ENCODE peak calls at places on chromosomes 3 and 15, in four cellular contexts. One of them, this sample, is unnamed.

GRCh38 chr15:60526127-60526616 is 47.2 kb upstream of the ICE2 start:
- DNase-seq in left ventricle myocardium inferior: no peak
- DNase-seq in upper lobe of left lung: no peak
- DNase-seq in cardiac muscle cell: no peak
- DNase-seq in this sample: no peak

GRCh38 chr3:60582285-60582684 is 669.0 kb downstream of the FHIT start:
- DNase-seq in upper lobe of left lung: no peak
- DNase-seq in cardiac muscle cell: peak; percentile 20
- DNase-seq in left ventricle myocardium inferior: no peak
- DNase-seq in this sample: no peak

GRCh38 chr3:183298708-183299153 is 45.7 kb downstream of the B3GNT5 start:
- DNase-seq in upper lobe of left lung: peak; percentile 85
- DNase-seq in left ventricle myocardium inferior: peak; percentile 60
- DNase-seq in cardiac muscle cell: no peak
- DNase-seq in this sample: no peak

GRCh38 chr3:13569201-13569600 is 20.3 kb downstream of the FBLN2 start:
- DNase-seq in upper lobe of left lung: no peak
- DNase-seq in left ventricle myocardium inferior: no peak
- DNase-seq in cardiac muscle cell: no peak
- DNase-seq in this sample: no peak

GRCh38 chr3:13605555-13605954 is 56.6 kb downstream of the FBLN2 start:
- DNase-seq in cardiac muscle cell: no peak
- DNase-seq in upper lobe of left lung: no peak
- DNase-seq in left ventricle myocardium inferior: no peak
- DNase-seq in this sample: no peak

GRCh38 chr3:57856675-57857074 is 100.6 kb downstream of the SLMAP start:
- DNase-seq in left ventricle myocardium inferior: no peak
- DNase-seq in cardiac muscle cell: no peak
- DNase-seq in upper lobe of left lung: no peak
- DNase-seq in this sample: no peak

GRCh38 chr3:123686254-123686653 is 101.4 kb upstream of the HACD2 start:
- DNase-seq in left ventricle myocardium inferior: no peak
- DNase-seq in upper lobe of left lung: no peak
- DNase-seq in cardiac muscle cell: no peak
- DNase-seq in this sample: no peak

GRCh38 chr3:11582123-11582968 is 61.4 kb downstream of the VGLL4 start:
- DNase-seq in upper lobe of left lung: peak; percentile 50
- DNase-seq in cardiac muscle cell: peak; percentile 65
- DNase-seq in left ventricle myocardium inferior: peak; percentile 67
- DNase-seq in this sample: no peak

GRCh38 chr3:194277547-194278091 is 73.5 kb downstream of the CPN2 start:
- DNase-seq in cardiac muscle cell: no peak
- DNase-seq in left ventricle myocardium inferior: peak; percentile 65
- DNase-seq in upper lobe of left lung: no peak
- DNase-seq in this sample: no peak

GRCh38 chr15:40323953-40324937 is 753 bp downstream of the INAFM2 start:
- DNase-seq in upper lobe of left lung: peak; percentile 48
- DNase-seq in left ventricle myocardium inferior: no peak
- DNase-seq in cardiac muscle cell: no peak
- DNase-seq in this sample: no peak

GRCh38 chr3:123090700-123091585 is 24.1 kb downstream of the PDIA5 start:
- DNase-seq in upper lobe of left lung: no peak
- DNase-seq in left ventricle myocardium inferior: no peak
- DNase-seq in cardiac muscle cell: no peak
- DNase-seq in this sample: no peak

GRCh38 chr3:10875914-10876313 is 59.9 kb downstream of the SLC6A11 start:
- DNase-seq in upper lobe of left lung: no peak
- DNase-seq in left ventricle myocardium inferior: no peak
- DNase-seq in cardiac muscle cell: no peak
- DNase-seq in this sample: no peak

GRCh38 chr3:107669669-107670068 is 146.9 kb downstream of the BBX start:
- DNase-seq in left ventricle myocardium inferior: no peak
- DNase-seq in upper lobe of left lung: no peak
- DNase-seq in cardiac muscle cell: no peak
- DNase-seq in this sample: no peak

GRCh38 chr3:141877911-141878310 is 1.5 kb downstream of the ATP1B3 start:
- DNase-seq in upper lobe of left lung: no peak
- DNase-seq in left ventricle myocardium inferior: no peak
- DNase-seq in cardiac muscle cell: no peak
- DNase-seq in this sample: no peak

GRCh38 chr3:159200176-159200575 is 398.3 kb downstream of the MFSD1 start:
- DNase-seq in upper lobe of left lung: no peak
- DNase-seq in left ventricle myocardium inferior: no peak
- DNase-seq in cardiac muscle cell: no peak
- DNase-seq in this sample: no peak

GRCh38 chr15:37877851-37878577 is 56.4 kb upstream of the TMCO5A start:
- DNase-seq in upper lobe of left lung: no peak
- DNase-seq in left ventricle myocardium inferior: no peak
- DNase-seq in cardiac muscle cell: no peak
- DNase-seq in this sample: no peak

GRCh38 chr3:181948286-181948685 is 236.6 kb downstream of the SOX2 start:
- DNase-seq in upper lobe of left lung: no peak
- DNase-seq in cardiac muscle cell: no peak
- DNase-seq in left ventricle myocardium inferior: no peak
- DNase-seq in this sample: no peak

GRCh38 chr3:39096775-39097174 is 10.7 kb downstream of the GORASP1 start:
- DNase-seq in cardiac muscle cell: no peak
- DNase-seq in upper lobe of left lung: no peak
- DNase-seq in left ventricle myocardium inferior: no peak
- DNase-seq in this sample: no peak

GRCh38 chr3:185649414-185649813 is 63.3 kb downstream of the SENP2 start:
- DNase-seq in left ventricle myocardium inferior: no peak
- DNase-seq in cardiac muscle cell: no peak
- DNase-seq in upper lobe of left lung: no peak
- DNase-seq in this sample: no peak

GRCh38 chr15:26472661-26473060 is 300.2 kb downstream of the GABRB3 start:
- DNase-seq in upper lobe of left lung: no peak
- DNase-seq in cardiac muscle cell: no peak
- DNase-seq in left ventricle myocardium inferior: no peak
- DNase-seq in this sample: no peak

GRCh38 chr3:53195602-53196574 is 34.9 kb downstream of the PRKCD start:
- DNase-seq in cardiac muscle cell: peak; percentile 74
- DNase-seq in left ventricle myocardium inferior: peak; percentile 41
- DNase-seq in upper lobe of left lung: peak; percentile 48
- DNase-seq in this sample: peak; percentile 75

GRCh38 chr3:43757613-43758012 is 66.9 kb downstream of the ABHD5 start:
- DNase-seq in cardiac muscle cell: no peak
- DNase-seq in upper lobe of left lung: no peak
- DNase-seq in left ventricle myocardium inferior: no peak
- DNase-seq in this sample: no peak

GRCh38 chr3:40186508-40186907 is 123.0 kb upstream of the EIF1B start:
- DNase-seq in left ventricle myocardium inferior: no peak
- DNase-seq in upper lobe of left lung: no peak
- DNase-seq in cardiac muscle cell: no peak
- DNase-seq in this sample: no peak

GRCh38 chr3:184582583-184582982 is 21.0 kb downstream of the EPHB3 start:
- DNase-seq in cardiac muscle cell: peak; percentile 78
- DNase-seq in left ventricle myocardium inferior: peak; percentile 57
- DNase-seq in upper lobe of left lung: no peak
- DNase-seq in this sample: no peak

GRCh38 chr15:91117375-91117774 is 17.3 kb downstream of the SV2B start:
- DNase-seq in left ventricle myocardium inferior: no peak
- DNase-seq in upper lobe of left lung: no peak
- DNase-seq in cardiac muscle cell: no peak
- DNase-seq in this sample: no peak

GRCh38 chr3:184562146-184562861 is 719 bp downstream of the EPHB3 start:
- DNase-seq in cardiac muscle cell: no peak
- DNase-seq in left ventricle myocardium inferior: no peak
- DNase-seq in upper lobe of left lung: no peak
- DNase-seq in this sample: no peak

GRCh38 chr3:177284383-177284881 is 87.2 kb upstream of the TBL1XR1 start:
- DNase-seq in upper lobe of left lung: peak; percentile 79
- DNase-seq in cardiac muscle cell: peak; percentile 80
- DNase-seq in left ventricle myocardium inferior: peak; percentile 31
- DNase-seq in this sample: peak; percentile 6

GRCh38 chr3:133676336-133677118 is 14.8 kb upstream of the TOPBP1 start:
- DNase-seq in cardiac muscle cell: no peak
- DNase-seq in upper lobe of left lung: no peak
- DNase-seq in left ventricle myocardium inferior: no peak
- DNase-seq in this sample: no peak

GRCh38 chr15:71940004-71940588 is 129.7 kb downstream of the NR2E3 start:
- DNase-seq in cardiac muscle cell: no peak
- DNase-seq in upper lobe of left lung: no peak
- DNase-seq in left ventricle myocardium inferior: no peak
- DNase-seq in this sample: no peak

GRCh38 chr3:142028174-142028833 is 121.0 kb downstream of the TFDP2 start:
- DNase-seq in left ventricle myocardium inferior: no peak
- DNase-seq in upper lobe of left lung: no peak
- DNase-seq in cardiac muscle cell: peak; percentile 84
- DNase-seq in this sample: peak; percentile 29

GRCh38 chr3:127158614-127159221 is 34.2 kb upstream of the PRR23E start:
- DNase-seq in cardiac muscle cell: peak; percentile 83
- DNase-seq in upper lobe of left lung: peak; percentile 19
- DNase-seq in left ventricle myocardium inferior: no peak
- DNase-seq in this sample: peak; percentile 61

GRCh38 chr3:16898595-16899395 is 14.0 kb downstream of the PLCL2 start:
- DNase-seq in upper lobe of left lung: no peak
- DNase-seq in cardiac muscle cell: no peak
- DNase-seq in left ventricle myocardium inferior: peak; percentile 74
- DNase-seq in this sample: no peak

GRCh38 chr3:190697901-190698300 is 164.6 kb downstream of the GMNC start:
- DNase-seq in upper lobe of left lung: no peak
- DNase-seq in left ventricle myocardium inferior: no peak
- DNase-seq in cardiac muscle cell: no peak
- DNase-seq in this sample: no peak

GRCh38 chr3:30596161-30596560 is 10.2 kb upstream of the TGFBR2 start:
- DNase-seq in upper lobe of left lung: no peak
- DNase-seq in cardiac muscle cell: no peak
- DNase-seq in left ventricle myocardium inferior: no peak
- DNase-seq in this sample: no peak

DNA sequence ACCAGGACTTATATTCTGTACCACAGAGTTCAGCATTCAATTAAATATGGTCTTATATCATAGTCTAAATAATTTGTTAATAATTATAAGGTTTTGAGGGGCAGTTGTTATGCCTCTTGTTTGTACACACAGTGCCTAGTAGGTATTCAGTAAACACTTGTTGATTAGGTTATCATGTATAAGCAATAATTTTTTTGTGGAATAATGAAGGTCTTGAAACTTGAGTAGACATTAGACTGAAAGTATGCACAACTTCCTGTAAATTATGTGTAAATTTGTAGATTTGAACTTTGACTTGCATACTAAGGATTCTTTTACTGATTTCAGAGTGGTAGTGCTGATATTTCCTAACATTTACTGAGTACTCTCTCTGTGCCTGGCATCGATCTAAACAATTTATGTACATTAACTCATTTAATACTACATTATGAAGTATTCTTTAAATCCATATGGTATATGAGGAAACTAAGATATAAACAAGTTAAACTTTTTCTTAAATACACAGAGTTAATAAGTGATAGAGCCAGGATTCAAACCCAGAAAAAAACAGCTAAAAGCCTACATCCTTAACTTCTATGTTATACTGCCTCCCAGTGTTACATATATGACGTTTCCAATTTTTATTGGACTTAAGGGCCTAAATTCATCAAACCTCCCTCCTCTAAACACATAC is 65.1 kb downstream of the GLCE start:
- DNase-seq in cardiac muscle cell: peak; percentile 18
- DNase-seq in upper lobe of left lung: no peak
- DNase-seq in left ventricle myocardium inferior: no peak
- DNase-seq in this sample: no peak
- TF ChIP-seq CTCF in cardiac muscle cell: peak; percentile 41
- TF ChIP-seq CTCF in upper lobe of left lung: peak; percentile 31
- TF ChIP-seq CTCF in left ventricle myocardium inferior: peak; percentile 46
- TF ChIP-seq CTCF in this sample: peak; percentile 63

DNA sequence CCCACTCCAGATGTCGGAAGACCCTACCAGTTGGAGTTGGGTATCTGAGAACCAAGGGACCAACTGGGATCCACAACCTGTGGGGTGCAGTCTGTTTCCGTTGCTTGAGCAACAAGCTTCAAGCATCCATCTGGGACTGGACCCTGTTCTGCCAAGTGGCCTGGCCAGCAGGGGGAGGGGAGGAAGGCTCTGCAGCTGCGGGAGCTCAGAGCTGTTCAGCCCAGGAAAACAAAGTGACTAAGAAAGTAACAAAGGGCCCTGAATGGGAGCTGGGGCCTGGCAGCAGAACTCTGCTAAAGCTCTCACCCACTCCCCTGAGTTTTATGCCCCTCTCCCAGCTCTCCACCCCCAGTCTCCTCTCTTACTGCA is 2.7 kb downstream of the TYRO3 start:
- DNase-seq in cardiac muscle cell: no peak
- DNase-seq in upper lobe of left lung: no peak
- DNase-seq in left ventricle myocardium inferior: peak; percentile 62
- DNase-seq in this sample: peak; percentile 50
- TF ChIP-seq CTCF in cardiac muscle cell: peak; percentile 41
- TF ChIP-seq CTCF in upper lobe of left lung: no peak
- TF ChIP-seq CTCF in left ventricle myocardium inferior: peak; percentile 25
- TF ChIP-seq CTCF in this sample: peak; percentile 37

DNA sequence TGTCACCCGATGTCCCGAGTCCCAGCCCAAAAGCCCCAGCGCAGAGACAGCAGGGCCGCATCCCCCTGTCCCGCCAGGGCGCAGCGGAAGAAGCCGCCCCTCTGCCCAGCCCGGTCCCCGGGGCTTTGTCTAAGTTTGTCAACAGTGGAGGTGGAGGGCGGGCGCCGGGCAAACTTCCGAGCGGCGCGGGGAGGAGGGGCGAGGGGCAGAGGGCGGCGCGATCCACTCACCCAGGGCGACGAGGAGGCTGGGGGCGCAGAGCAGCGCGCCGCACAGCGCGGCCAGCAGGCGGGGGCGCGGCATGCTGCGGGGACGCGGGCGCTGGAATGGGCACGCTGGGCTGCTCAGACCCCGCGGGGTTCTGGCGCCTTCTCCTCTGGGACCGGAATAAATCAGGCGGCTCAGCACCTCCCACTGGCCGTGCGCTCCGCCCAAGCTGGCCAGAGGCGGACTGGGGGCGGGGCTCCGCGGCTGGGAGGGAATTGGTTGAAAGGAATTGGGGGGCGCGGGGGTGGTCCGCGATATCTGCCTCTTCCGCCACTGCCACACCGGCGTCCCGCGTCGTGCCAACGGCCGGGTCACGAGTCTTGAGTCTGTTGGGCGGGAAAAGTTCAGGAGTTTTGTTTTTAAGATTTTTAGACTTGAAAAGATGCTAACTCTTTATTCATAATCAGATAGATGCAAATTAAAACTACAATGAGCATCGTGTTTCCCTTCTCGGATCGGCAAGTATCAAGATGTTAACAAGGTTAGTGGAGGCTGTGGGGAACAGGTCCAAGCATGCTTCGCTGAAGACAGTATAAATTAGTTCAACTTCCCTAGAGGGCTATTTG is at the start of gene MFGE8:
- DNase-seq in cardiac muscle cell: peak; percentile 94
- DNase-seq in upper lobe of left lung: peak; percentile 70
- DNase-seq in left ventricle myocardium inferior: peak; percentile 87
- DNase-seq in this sample: peak; percentile 81
- TF ChIP-seq CTCF in cardiac muscle cell: peak; percentile 2
- TF ChIP-seq CTCF in upper lobe of left lung: no peak
- TF ChIP-seq CTCF in left ventricle myocardium inferior: peak; percentile 30
- TF ChIP-seq CTCF in this sample: no peak

DNA sequence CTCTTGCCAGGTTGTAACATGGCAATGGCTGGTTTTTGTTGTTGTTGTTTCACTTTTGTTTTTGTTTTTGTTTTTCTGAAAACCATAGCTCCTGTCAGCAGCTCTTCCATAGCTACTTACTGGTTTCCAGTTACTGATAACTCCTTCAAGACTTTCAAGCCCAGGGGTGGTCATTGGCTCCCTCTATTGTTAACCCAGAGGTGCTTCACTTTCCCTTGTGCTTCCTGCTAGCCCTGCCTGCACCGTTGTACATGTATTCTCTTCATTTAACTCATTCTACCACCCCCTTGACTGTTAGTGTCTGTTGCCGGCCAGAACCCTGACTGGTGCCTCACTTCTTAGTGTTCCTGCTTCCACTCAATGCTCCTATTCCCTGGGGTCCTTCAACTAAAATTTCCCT is 4.2 kb upstream of the TRAT1 start:
- DNase-seq in cardiac muscle cell: peak; percentile 54
- DNase-seq in upper lobe of left lung: no peak
- DNase-seq in left ventricle myocardium inferior: no peak
- DNase-seq in this sample: no peak
- TF ChIP-seq CTCF in cardiac muscle cell: no peak
- TF ChIP-seq CTCF in upper lobe of left lung: no peak
- TF ChIP-seq CTCF in left ventricle myocardium inferior: no peak
- TF ChIP-seq CTCF in this sample: no peak

This sample was measured in neural crest cell.